ENCODE peak calls at places on chromosome 11, in nine cellular contexts. R, V, U, Z, J, X, F, Q and E are unnamed samples.
A peak's percentile ranks its signal among the peaks of the same experiment; 100 is the strongest.

GRCh38 chr11:114556135-114556534 is 3.5 kb downstream of the NXPE1 start:
- DNase-seq in R (no peak), V (no peak), U (no peak), Z (no peak), J (no peak), X (no peak), F (no peak), Q (no peak), E (no peak)

GRCh38 chr11:130403301-130403804 is 25.1 kb downstream of the ADAMTS8 start:
- DNase-seq in R (peak; percentile 90), V (no peak), U (no peak), Z (peak; percentile 69), J (peak; percentile 51), X (peak; percentile 87), F (peak; percentile 93), Q (peak; percentile 97), E (no peak)

GRCh38 chr11:64854534-64855502 is 10.4 kb upstream of the CDC42BPG start:
- DNase-seq in R (peak; percentile 93), V (peak; percentile 75), U (peak; percentile 82), Z (peak; percentile 79), J (no peak), X (peak; percentile 89), F (peak; percentile 77), Q (peak; percentile 91), E (no peak)

GRCh38 chr11:111976614-111977140 is 39.5 kb downstream of the DIXDC1 start:
- DNase-seq in R (no peak), V (no peak), U (no peak), Z (no peak), J (no peak), X (peak; percentile 17), F (peak; percentile 17), Q (no peak), E (no peak)

GRCh38 chr11:108278546-108278945 is 55.7 kb downstream of the ATM start:
- DNase-seq in R (no peak), V (peak; percentile 5), U (no peak), Z (peak; percentile 68), J (peak; percentile 28), X (no peak), F (peak; percentile 24), Q (peak; percentile 2), E (no peak)

GRCh38 chr11:83816572-83817187 is 530.5 kb upstream of the CCDC90B start:
- DNase-seq in R (peak; percentile 26), V (no peak), U (peak; percentile 15), Z (no peak), J (no peak), X (peak; percentile 33), F (peak; percentile 60), Q (peak; percentile 42), E (no peak)

GRCh38 chr11:64876835-64877341 is 1.5 kb downstream of the EHD1 start:
- DNase-seq in R (peak; percentile 88), V (peak; percentile 63), U (no peak), Z (no peak), J (no peak), X (peak; percentile 35), F (no peak), Q (peak; percentile 46), E (no peak)

GRCh38 chr11:125364085-125364822 is 131.8 kb downstream of the FEZ1 start:
- DNase-seq in R (peak; percentile 29), V (no peak), U (no peak), Z (no peak), J (no peak), X (peak; percentile 53), F (peak; percentile 48), Q (peak; percentile 81), E (no peak)

GRCh38 chr11:120561286-120561685 is 49.7 kb downstream of the GRIK4 start:
- DNase-seq in R (no peak), V (no peak), U (no peak), Z (peak; percentile 37), J (no peak), X (no peak), F (no peak), Q (no peak), E (no peak)

GRCh38 chr11:122931510-122931909 is 49.0 kb downstream of the JHY start:
- DNase-seq in R (no peak), V (no peak), U (no peak), Z (no peak), J (no peak), X (no peak), F (no peak), Q (no peak), E (no peak)

GRCh38 chr11:62902932-62903331 is 18.2 kb downstream of the CHRM1 start:
- DNase-seq in R (no peak), V (no peak), U (no peak), Z (no peak), J (no peak), X (no peak), F (peak; percentile 39), Q (peak; percentile 69), E (no peak)

GRCh38 chr11:68946416-68947090 is 34.2 kb downstream of the MRGPRD start:
- DNase-seq in R (peak; percentile 94), V (no peak), U (no peak), Z (no peak), J (no peak), X (peak; percentile 89), F (peak; percentile 89), Q (peak; percentile 89), E (no peak)

GRCh38 chr11:73818838-73819237 is 31.2 kb downstream of the MRPL48 start:
- DNase-seq in R (peak; percentile 43), V (no peak), U (no peak), Z (no peak), J (no peak), X (peak; percentile 49), F (peak; percentile 57), Q (peak; percentile 55), E (no peak)

GRCh38 chr11:83680351-83680750 is 394.2 kb upstream of the CCDC90B start:
- DNase-seq in R (no peak), V (no peak), U (no peak), Z (no peak), J (no peak), X (no peak), F (no peak), Q (no peak), E (no peak)

DNA sequence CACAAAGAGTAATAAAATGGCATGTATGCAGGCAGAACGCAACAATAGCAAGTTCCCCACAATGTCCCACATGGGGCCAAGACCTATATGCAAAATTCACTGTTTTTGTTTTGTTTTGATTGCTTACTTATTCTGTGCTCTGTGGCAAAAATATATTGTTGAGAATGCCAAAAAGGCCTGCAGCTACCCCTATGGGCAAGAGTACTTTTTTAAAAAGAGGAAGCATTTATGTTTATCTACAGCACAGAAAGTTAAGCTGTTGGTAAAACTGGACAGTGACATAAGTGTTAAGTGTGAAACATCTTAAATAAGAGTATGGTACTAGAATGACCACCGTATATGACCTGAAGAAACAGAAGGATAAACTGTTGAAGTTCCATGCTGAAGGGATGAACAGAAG is 301.9 kb upstream of the ZC3H12C start:
- DNase-seq in R (no peak), V (no peak), U (no peak), Z (no peak), J (no peak), X (no peak), F (no peak), Q (no peak), E (no peak)
- TF ChIP-seq CTCF in R (no peak), V (no peak), U (no peak), Z (no peak), J (no peak), X (no peak), F (no peak), Q (no peak), E (no peak)

GRCh38 chr11:118689852-118690552 is 10.6 kb upstream of the TREH start:
- DNase-seq in R (peak; percentile 96), V (peak; percentile 95), U (peak; percentile 96), Z (peak; percentile 99), J (peak; percentile 98), X (peak; percentile 91), F (peak; percentile 87), Q (peak; percentile 73), E (peak; percentile 81)
- TF ChIP-seq CTCF in R (peak; percentile 81), V (peak; percentile 80), U (peak; percentile 99), Z (peak; percentile 87), J (peak; percentile 91), X (peak; percentile 92), F (peak; percentile 76), Q (peak; percentile 91), E (peak; percentile 84)

GRCh38 chr11:93704237-93704636 is 37.1 kb downstream of the TAF1D start:
- DNase-seq in R (no peak), V (no peak), U (peak; percentile 22), Z (no peak), J (no peak), X (no peak), F (no peak), Q (no peak), E (no peak)
- TF ChIP-seq CTCF in R (no peak), V (no peak), U (peak; percentile 23), Z (peak; percentile 58), J (peak; percentile 41), X (peak; percentile 6), F (no peak), Q (no peak), E (no peak)

DNA sequence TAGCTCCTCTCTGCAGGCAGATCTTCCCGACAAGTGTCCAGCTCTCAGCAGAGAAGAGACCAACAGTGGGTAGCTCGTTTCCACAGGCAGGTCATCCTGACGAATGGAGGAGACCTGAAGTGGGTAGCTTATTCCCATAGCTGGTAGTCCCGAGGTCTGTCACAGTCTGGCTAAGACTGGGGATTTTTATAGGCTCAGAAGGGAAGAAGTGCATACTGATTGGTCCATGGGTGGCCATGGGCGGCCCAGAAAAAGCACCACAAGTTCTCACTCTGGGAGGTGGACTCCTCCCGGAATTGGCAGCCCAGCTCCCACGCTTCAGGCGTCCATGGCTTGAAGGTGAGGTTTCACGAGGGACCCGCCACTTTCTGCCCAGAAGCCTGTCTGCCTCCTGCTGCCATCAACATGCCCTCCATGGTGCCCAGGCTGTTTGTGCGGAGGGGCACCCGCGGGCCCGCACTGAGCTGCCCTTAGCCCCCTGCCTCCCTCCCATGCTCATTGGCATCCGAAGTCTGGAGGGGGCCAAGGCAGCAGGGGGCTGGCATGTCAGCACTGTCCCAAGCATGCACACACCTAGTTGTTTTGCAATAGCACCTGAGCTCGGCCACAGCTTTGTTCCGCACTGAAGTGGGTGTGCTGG is 9.9 kb upstream of the MAP6 start:
- DNase-seq in R (no peak), V (no peak), U (no peak), Z (no peak), J (no peak), X (no peak), F (no peak), Q (no peak), E (no peak)
- TF ChIP-seq CTCF in R (no peak), V (no peak), U (no peak), Z (no peak), J (no peak), X (no peak), F (no peak), Q (no peak), E (no peak)

GRCh38 chr11:67732045-67732787 is 57.8 kb upstream of the ALDH3B2 start:
- DNase-seq in R (no peak), V (no peak), U (peak; percentile 42), Z (peak; percentile 77), J (peak; percentile 45), X (no peak), F (no peak), Q (no peak), E (no peak)
- TF ChIP-seq CTCF in R (no peak), V (no peak), U (peak; percentile 35), Z (peak; percentile 78), J (peak; percentile 69), X (no peak), F (peak; percentile 31), Q (peak; percentile 25), E (no peak)